ENCODE peak calls at places on chromosomes 12 and 14, in nine cellular contexts. One of them, this sample, is unnamed.

GRCh38 chr12:91774471-91774921 is 371.1 kb downstream of the BTG1 start:
- DNase-seq in EH: peak
- DNase-seq in skeletal muscle cell: no peak
- DNase-seq in GF-D8: no peak
- DNase-seq in lung: no peak
- DNase-seq in left cardiac atrium: no peak
- DNase-seq in GM23248: peak
- DNase-seq in mesothelial cell of epicardium: no peak
- DNase-seq in myocyte: peak
- DNase-seq in this sample: no peak

GRCh38 chr14:61538464-61539022 is 156.8 kb upstream of the HIF1A start:
- DNase-seq in EH: no peak
- DNase-seq in skeletal muscle cell: no peak
- DNase-seq in GF-D8: no peak
- DNase-seq in lung: no peak
- DNase-seq in left cardiac atrium: no peak
- DNase-seq in GM23248: no peak
- DNase-seq in mesothelial cell of epicardium: no peak
- DNase-seq in myocyte: no peak
- DNase-seq in this sample: no peak

GRCh38 chr12:39451977-39452376 is 9.1 kb upstream of the KIF21A start:
- DNase-seq in EH: no peak
- DNase-seq in skeletal muscle cell: no peak
- DNase-seq in GF-D8: no peak
- DNase-seq in lung: no peak
- DNase-seq in left cardiac atrium: no peak
- DNase-seq in GM23248: no peak
- DNase-seq in mesothelial cell of epicardium: no peak
- DNase-seq in myocyte: no peak
- DNase-seq in this sample: no peak

GRCh38 chr14:52117433-52117832 is 48.6 kb upstream of the NID2 start:
- DNase-seq in EH: peak
- DNase-seq in skeletal muscle cell: peak
- DNase-seq in GF-D8: no peak
- DNase-seq in lung: no peak
- DNase-seq in left cardiac atrium: no peak
- DNase-seq in GM23248: peak
- DNase-seq in mesothelial cell of epicardium: no peak
- DNase-seq in myocyte: peak
- DNase-seq in this sample: no peak

GRCh38 chr14:58656671-58657411 is 19.1 kb downstream of the DACT1 start:
- DNase-seq in EH: no peak
- DNase-seq in skeletal muscle cell: no peak
- DNase-seq in GF-D8: no peak
- DNase-seq in lung: no peak
- DNase-seq in left cardiac atrium: no peak
- DNase-seq in GM23248: no peak
- DNase-seq in mesothelial cell of epicardium: no peak
- DNase-seq in myocyte: no peak
- DNase-seq in this sample: no peak

GRCh38 chr12:20616093-20616492 is 79.0 kb upstream of the SLCO1C1 start:
- DNase-seq in EH: no peak
- DNase-seq in skeletal muscle cell: no peak
- DNase-seq in GF-D8: no peak
- DNase-seq in lung: no peak
- DNase-seq in left cardiac atrium: no peak
- DNase-seq in GM23248: no peak
- DNase-seq in mesothelial cell of epicardium: no peak
- DNase-seq in myocyte: no peak
- DNase-seq in this sample: no peak

GRCh38 chr14:33254876-33255275 is 316.2 kb downstream of the NPAS3 start:
- DNase-seq in EH: no peak
- DNase-seq in skeletal muscle cell: no peak
- DNase-seq in GF-D8: no peak
- DNase-seq in lung: no peak
- DNase-seq in left cardiac atrium: no peak
- DNase-seq in GM23248: no peak
- DNase-seq in mesothelial cell of epicardium: no peak
- DNase-seq in myocyte: no peak
- DNase-seq in this sample: peak

GRCh38 chr12:102691773-102692555 is 211.6 kb upstream of the IGF1 start:
- DNase-seq in EH: no peak
- DNase-seq in skeletal muscle cell: no peak
- DNase-seq in GF-D8: no peak
- DNase-seq in lung: no peak
- DNase-seq in left cardiac atrium: no peak
- DNase-seq in GM23248: no peak
- DNase-seq in mesothelial cell of epicardium: no peak
- DNase-seq in myocyte: no peak
- DNase-seq in this sample: no peak

This sample was measured in heart left ventricle.